ENCODE peak calls at places on chromosomes 16 and 17, in eight cellular contexts. One of them, this sample, is unnamed.

GRCh38 chr17:50429793-50430192 is 3.8 kb downstream of the ACSF2 start:
- DNase-seq in A172: no peak
- DNase-seq in IMR-90: no peak
- DNase-seq in suprapubic skin: no peak
- DNase-seq in dorsolateral prefrontal cortex: no peak
- DNase-seq in epithelial cell of proximal tubule: no peak
- DNase-seq in mucosa of descending colon: no peak
- DNase-seq in prostate gland: no peak
- DNase-seq in this sample: no peak

GRCh38 chr17:48093341-48094045 is 7.8 kb downstream of the CBX1 start:
- DNase-seq in A172: no peak
- DNase-seq in IMR-90: no peak
- DNase-seq in suprapubic skin: no peak
- DNase-seq in dorsolateral prefrontal cortex: no peak
- DNase-seq in epithelial cell of proximal tubule: no peak
- DNase-seq in mucosa of descending colon: peak
- DNase-seq in prostate gland: no peak
- DNase-seq in this sample: peak

GRCh38 chr17:50060951-50061712 is 5.2 kb downstream of the ITGA3 start:
- DNase-seq in A172: peak
- DNase-seq in IMR-90: peak
- DNase-seq in suprapubic skin: no peak
- DNase-seq in dorsolateral prefrontal cortex: no peak
- DNase-seq in epithelial cell of proximal tubule: no peak
- DNase-seq in mucosa of descending colon: peak
- DNase-seq in prostate gland: peak
- DNase-seq in this sample: no peak

GRCh38 chr16:87657621-87658192 is 55.4 kb downstream of the JPH3 start:
- DNase-seq in A172: peak
- DNase-seq in IMR-90: no peak
- DNase-seq in suprapubic skin: no peak
- DNase-seq in dorsolateral prefrontal cortex: no peak
- DNase-seq in epithelial cell of proximal tubule: no peak
- DNase-seq in mucosa of descending colon: peak
- DNase-seq in prostate gland: no peak
- DNase-seq in this sample: no peak

GRCh38 chr17:64406321-64407200 is 15.9 kb upstream of the PECAM1 start:
- DNase-seq in A172: peak
- DNase-seq in IMR-90: no peak
- DNase-seq in suprapubic skin: no peak
- DNase-seq in dorsolateral prefrontal cortex: no peak
- DNase-seq in epithelial cell of proximal tubule: no peak
- DNase-seq in mucosa of descending colon: no peak
- DNase-seq in prostate gland: no peak
- DNase-seq in this sample: no peak

GRCh38 chr17:75109407-75110236 is at the start of gene ARMC7:
- DNase-seq in A172: peak
- DNase-seq in IMR-90: peak
- DNase-seq in suprapubic skin: peak
- DNase-seq in dorsolateral prefrontal cortex: peak
- DNase-seq in epithelial cell of proximal tubule: no peak
- DNase-seq in mucosa of descending colon: peak
- DNase-seq in prostate gland: peak
- DNase-seq in this sample: no peak

GRCh38 chr17:59378621-59379194 is 47.3 kb downstream of the YPEL2 start:
- DNase-seq in A172: peak
- DNase-seq in IMR-90: peak
- DNase-seq in suprapubic skin: no peak
- DNase-seq in dorsolateral prefrontal cortex: no peak
- DNase-seq in epithelial cell of proximal tubule: peak
- DNase-seq in mucosa of descending colon: peak
- DNase-seq in prostate gland: no peak
- DNase-seq in this sample: no peak

GRCh38 chr17:79192503-79193500 is 118.2 kb downstream of the ENGASE start:
- DNase-seq in A172: peak
- DNase-seq in IMR-90: peak
- DNase-seq in suprapubic skin: no peak
- DNase-seq in dorsolateral prefrontal cortex: no peak
- DNase-seq in epithelial cell of proximal tubule: no peak
- DNase-seq in mucosa of descending colon: peak
- DNase-seq in prostate gland: peak
- DNase-seq in this sample: no peak